ENCODE peak calls at places on chromosome 3, in ten cellular contexts. D is T-helper 17 cell; P is nephron progenitor cell; F is GM10248; T is stimulated activated CD4-positive, alpha-beta T cell treated with anti-CD3 and anti-CD28 coated beads, Interleukin-12 subunit alpha, Interleukin-12 subunit beta, amount 100 ng/mL, for 4 hours; B is neuronal stem cell; N is AG09309; U is activated B cell treated with CpG ODN at 0.5 μM for 24 hours; E is GM12864; X is activated CD4-positive, alpha-beta T cell treated with anti-CD3 and anti-CD28 coated beads, Interleukin-2, amount 50 U/mL, for 4 hours. Y is an unnamed sample.

GRCh38 chr3:14279706-14280061 is 101.1 kb downstream of the LSM3 start:
- DNase-seq in P (no peak), U (no peak), D (no peak), F (no peak), N (no peak), X (no peak), T (no peak), E (no peak), B (no peak), Y (no peak)

GRCh38 chr3:1214928-1215327 is 122.1 kb downstream of the CNTN6 start:
- DNase-seq in E (no peak), P (no peak), X (no peak), D (no peak), N (no peak), T (no peak), F (no peak), U (no peak), B (no peak), Y (peak; percentile 29)

GRCh38 chr3:53254190-53254809 is 1.5 kb downstream of the TKT start:
- DNase-seq in P (no peak), X (no peak), D (no peak), T (no peak), F (no peak), B (no peak), E (no peak), U (no peak), N (no peak), Y (peak; percentile 11)

GRCh38 chr3:143650120-143650519 is 198.1 kb downstream of the SLC9A9 start:
- DNase-seq in N (no peak), P (no peak), E (no peak), D (no peak), U (no peak), B (no peak), X (no peak), F (no peak), T (no peak), Y (no peak)

GRCh38 chr3:170709046-170709445 is 123.2 kb upstream of the SLC7A14 start:
- DNase-seq in P (no peak), T (no peak), F (no peak), B (no peak), D (no peak), N (peak; percentile 87), E (no peak), U (no peak), X (no peak), Y (peak; percentile 97)

GRCh38 chr3:110180733-110181132 is 843.4 kb upstream of the DPPA4 start:
- DNase-seq in T (no peak), E (no peak), N (peak; percentile 10), U (no peak), B (no peak), X (no peak), F (no peak), P (no peak), D (no peak), Y (no peak)

GRCh38 chr3:177905895-177906511 is 630.2 kb upstream of the KCNMB2 start:
- DNase-seq in P (no peak), U (no peak), D (no peak), B (no peak), F (no peak), X (no peak), N (peak; percentile 73), E (no peak), T (no peak), Y (peak; percentile 28)

GRCh38 chr3:90062018-90062417 is 954.6 kb downstream of the EPHA3 start:
- DNase-seq in B (no peak), U (no peak), T (no peak), E (no peak), P (no peak), D (no peak), F (no peak), N (no peak), X (no peak), Y (peak; percentile 74)

GRCh38 chr3:68773401-68773800 is 158.9 kb downstream of the TAFA4 start:
- DNase-seq in B (no peak), U (no peak), E (no peak), D (no peak), X (no peak), P (no peak), N (no peak), T (no peak), F (no peak), Y (no peak)

GRCh38 chr3:176416870-176417269 is 780.4 kb downstream of the TBL1XR1 start:
- DNase-seq in X (no peak), F (no peak), E (no peak), P (no peak), B (no peak), N (no peak), D (no peak), U (no peak), T (no peak), Y (no peak)

GRCh38 chr3:35674451-35675109 is 35.3 kb downstream of the ARPP21 start:
- DNase-seq in N (no peak), E (no peak), B (no peak), T (no peak), X (no peak), U (no peak), P (no peak), F (no peak), D (no peak), Y (peak; percentile 100)